ENCODE peak calls at places on chromosome 14, in four cellular contexts. B is transverse colon, Y is cardiac muscle cell, S is HCT116. P is an unnamed sample. For H3K4me1, the result is how much of the 10 kb centered on the place peaks cover.

GRCh38 chr14:87049886-87050820 is 942.8 kb downstream of the GALC start:
- DNase-seq in B (no peak), Y (peak), S (no peak), P (peak)

GRCh38 chr14:54712371-54712998 is 145.6 kb downstream of the SAMD4A start:
- DNase-seq in B (no peak), S (no peak), Y (no peak), P (no peak)

GRCh38 chr14:23577710-23578392 is 739 bp downstream of the JPH4 start:
- DNase-seq in B (no peak), Y (no peak), S (no peak), P (no peak)

GRCh38 chr14:35400707-35401421 is 3.7 kb downstream of the NFKBIA start:
- DNase-seq in B (peak), Y (no peak), S (no peak), P (no peak)

GRCh38 chr14:24595046-24595808 is 14.3 kb downstream of the GZMH start:
- DNase-seq in S (no peak), B (no peak), Y (no peak), P (no peak)

GRCh38 chr14:89600950-89601826 is 184.2 kb upstream of the FOXN3 start:
- DNase-seq in Y (peak), S (no peak), B (no peak), P (no peak)

GRCh38 chr14:24071144-24071697 is at the start of gene CPNE6:
- DNase-seq in B (no peak), S (no peak), Y (no peak), P (no peak)

GRCh38 chr14:77657244-77657643 is 40.8 kb upstream of the SPTLC2 start:
- DNase-seq in Y (no peak), S (no peak), B (no peak), P (no peak)

GRCh38 chr14:67241416-67242362 is at the start of gene PALS1:
- DNase-seq in S (peak), Y (peak), B (no peak), P (peak)

GRCh38 chr14:30719137-30719536 is 97.0 kb downstream of the SCFD1 start:
- DNase-seq in B (no peak), S (no peak), Y (no peak), P (no peak)
- H3K4me1 ChIP-seq in B (under half), S (under half), Y (under half), P (under half)

DNA sequence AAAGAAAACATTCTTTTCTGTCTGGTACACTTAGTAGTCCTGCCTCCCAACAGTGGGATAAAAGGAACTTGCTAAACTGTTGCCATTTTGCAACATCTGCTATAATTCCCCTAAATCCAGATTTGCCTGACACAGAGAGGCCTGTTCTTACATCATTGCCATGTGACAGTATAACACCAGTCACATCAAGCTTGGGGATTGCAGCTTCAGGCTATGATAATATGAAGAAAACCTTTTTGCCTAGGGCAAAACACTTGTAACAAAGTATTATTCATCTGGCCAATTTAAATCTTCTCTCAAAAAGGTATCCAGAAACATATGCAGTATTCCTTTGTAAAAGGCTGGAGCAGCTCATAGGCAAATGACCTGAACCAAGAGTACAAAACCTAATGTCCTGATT is 80.9 kb upstream of the OTX2 start:
- DNase-seq in Y (no peak), S (no peak), B (no peak), P (peak)
- H3K4me1 ChIP-seq in Y (under half), S (under half), B (under half), P (under half)

GRCh38 chr14:64762044-64763034 is 58.1 kb downstream of the PLEKHG3 start:
- DNase-seq in S (peak), Y (peak), B (peak), P (peak)
- H3K4me1 ChIP-seq in S (half or more), Y (under half), B (half or more), P (half or more)

DNA sequence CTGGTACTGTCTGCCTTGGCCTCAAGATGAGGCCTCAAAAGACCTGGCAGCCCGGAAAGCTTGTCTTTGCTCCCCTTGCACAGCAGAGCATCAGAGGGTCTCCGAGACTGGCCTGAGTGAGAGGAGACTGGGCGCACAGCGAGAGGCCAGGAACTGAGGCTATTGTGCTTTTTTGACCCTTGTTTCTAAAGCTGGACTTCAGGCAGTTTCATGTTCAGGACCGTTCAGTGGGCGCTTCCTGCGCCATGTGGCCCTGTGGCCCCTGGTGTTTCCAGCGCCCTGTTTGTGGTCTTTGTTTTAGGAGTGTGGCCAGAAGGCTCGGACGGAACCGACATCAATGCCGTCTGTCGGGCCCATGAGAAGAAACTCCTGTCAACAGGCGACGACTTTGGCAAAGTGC is 126.3 kb upstream of the EVL start:
- DNase-seq in Y (no peak), B (no peak), S (no peak), P (no peak)
- H3K4me1 ChIP-seq in Y (under half), B (under half), S (under half), P (under half)

GRCh38 chr14:101968186-101968585 is 3.8 kb downstream of the DYNC1H1 start:
- DNase-seq in B (no peak), Y (no peak), S (no peak), P (no peak)
- H3K4me1 ChIP-seq in B (half or more), Y (under half), S (under half), P (under half)

DNA sequence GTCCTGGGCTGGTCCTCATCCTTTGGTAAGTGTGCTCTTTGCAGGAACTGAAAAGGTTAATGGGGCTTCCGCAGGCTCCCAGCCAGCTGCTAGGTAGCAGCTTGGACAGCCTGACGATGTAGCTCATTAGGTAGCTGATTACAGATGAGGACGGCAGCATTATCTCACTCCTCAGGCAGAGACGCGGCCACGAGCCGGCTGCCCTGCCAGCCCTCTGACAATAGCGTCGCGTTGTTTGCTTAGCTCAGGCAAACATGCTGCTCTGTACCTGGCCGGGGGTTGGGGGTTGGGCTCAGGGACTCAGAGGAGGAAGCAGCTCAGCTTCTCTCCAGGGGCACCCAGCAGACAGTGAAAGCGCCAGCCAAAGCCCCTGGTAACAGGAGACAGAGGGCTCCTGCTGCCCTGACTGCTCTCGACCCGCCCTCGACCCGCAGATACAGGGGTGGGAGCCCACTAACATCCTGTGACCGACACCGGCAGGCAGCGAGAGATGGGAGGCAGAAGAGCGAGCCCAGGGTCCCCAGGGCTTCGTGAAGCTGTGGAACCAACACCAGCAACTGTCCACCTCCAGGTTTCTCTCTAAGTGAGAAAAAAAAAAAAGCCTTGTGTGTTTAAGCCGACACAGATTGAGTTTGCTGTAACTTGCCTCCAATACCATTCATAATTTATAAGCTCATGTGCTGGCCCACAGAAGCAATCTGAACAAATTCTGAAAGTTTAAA is 53.4 kb upstream of the DLK1 start:
- DNase-seq in Y (peak), B (peak), S (no peak), P (peak)
- H3K4me1 ChIP-seq in Y (under half), B (under half), S (under half), P (under half)

GRCh38 chr14:93977171-93977570 is 801 bp upstream of the ASB2 start:
- DNase-seq in B (no peak), S (no peak), Y (no peak), P (no peak)
- H3K4me1 ChIP-seq in B (under half), S (under half), Y (half or more), P (under half)

DNA sequence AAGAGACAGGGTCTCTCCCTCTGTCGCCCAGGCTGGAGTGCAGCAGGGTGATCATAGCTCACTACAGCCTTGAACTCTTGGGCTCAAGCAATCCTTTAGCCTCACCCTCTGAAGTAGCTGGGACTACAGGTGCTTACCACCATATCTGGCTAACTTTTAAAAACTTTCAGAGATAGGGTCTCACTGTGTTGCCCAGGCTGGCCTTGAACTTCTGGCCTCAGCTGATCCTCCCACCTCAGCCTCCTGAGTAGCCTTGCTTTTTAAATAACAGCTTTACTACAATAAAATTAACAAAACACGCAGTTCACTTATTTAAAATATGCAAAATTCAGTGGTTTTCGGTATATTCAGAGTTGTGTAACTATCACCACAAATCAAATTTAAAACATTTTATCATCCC is 79.0 kb downstream of the RCOR1 start:
- DNase-seq in B (no peak), S (no peak), Y (no peak), P (no peak)
- H3K4me1 ChIP-seq in B (under half), S (under half), Y (under half), P (under half)

P was measured in SJCRH30.